ENCODE peak calls at places on chromosomes 6 and 20, in nine cellular contexts. One of them, this sample, is unnamed.

GRCh38 chr6:41678511-41679084 is 40.3 kb downstream of the MDFI start:
- DNase-seq in choroid plexus epithelial cell: no peak
- DNase-seq in sigmoid colon: no peak
- DNase-seq in upper lobe of right lung: no peak
- DNase-seq in activated CD8-positive, alpha-beta T cell treated with anti-CD3 and anti-CD28 coated beads for 36 hours: no peak
- DNase-seq in ascending aorta: no peak
- DNase-seq in nephron progenitor cell: no peak
- DNase-seq in foreskin fibroblast: no peak
- DNase-seq in mammary epithelial cell: no peak
- DNase-seq in this sample: no peak

GRCh38 chr6:170007468-170008240 is 256.2 kb downstream of the ERMARD start:
- DNase-seq in sigmoid colon: peak; percentile 46
- DNase-seq in ascending aorta: no peak
- DNase-seq in nephron progenitor cell: no peak
- DNase-seq in activated CD8-positive, alpha-beta T cell treated with anti-CD3 and anti-CD28 coated beads for 36 hours: no peak
- DNase-seq in foreskin fibroblast: no peak
- DNase-seq in choroid plexus epithelial cell: no peak
- DNase-seq in mammary epithelial cell: no peak
- DNase-seq in upper lobe of right lung: peak; percentile 40
- DNase-seq in this sample: no peak

GRCh38 chr6:64325093-64325492 is 689.5 kb downstream of the PHF3 start:
- DNase-seq in mammary epithelial cell: no peak
- DNase-seq in activated CD8-positive, alpha-beta T cell treated with anti-CD3 and anti-CD28 coated beads for 36 hours: no peak
- DNase-seq in foreskin fibroblast: no peak
- DNase-seq in choroid plexus epithelial cell: peak; percentile 13
- DNase-seq in nephron progenitor cell: no peak
- DNase-seq in upper lobe of right lung: no peak
- DNase-seq in ascending aorta: no peak
- DNase-seq in sigmoid colon: no peak
- DNase-seq in this sample: no peak

GRCh38 chr6:21354805-21355238 is 238.7 kb upstream of the SOX4 start:
- DNase-seq in activated CD8-positive, alpha-beta T cell treated with anti-CD3 and anti-CD28 coated beads for 36 hours: no peak
- DNase-seq in foreskin fibroblast: no peak
- DNase-seq in mammary epithelial cell: peak; percentile 12
- DNase-seq in choroid plexus epithelial cell: peak; percentile 68
- DNase-seq in nephron progenitor cell: no peak
- DNase-seq in ascending aorta: no peak
- DNase-seq in sigmoid colon: no peak
- DNase-seq in upper lobe of right lung: no peak
- DNase-seq in this sample: no peak

GRCh38 chr6:33279971-33280511 is 3.1 kb downstream of the B3GALT4 start:
- DNase-seq in foreskin fibroblast: peak; percentile 44
- DNase-seq in activated CD8-positive, alpha-beta T cell treated with anti-CD3 and anti-CD28 coated beads for 36 hours: no peak
- DNase-seq in ascending aorta: no peak
- DNase-seq in upper lobe of right lung: no peak
- DNase-seq in nephron progenitor cell: peak; percentile 58
- DNase-seq in mammary epithelial cell: peak; percentile 64
- DNase-seq in choroid plexus epithelial cell: peak; percentile 69
- DNase-seq in sigmoid colon: no peak
- DNase-seq in this sample: no peak

GRCh38 chr6:52649521-52649920 is 21.4 kb upstream of the TMEM14A start:
- DNase-seq in upper lobe of right lung: no peak
- DNase-seq in activated CD8-positive, alpha-beta T cell treated with anti-CD3 and anti-CD28 coated beads for 36 hours: no peak
- DNase-seq in choroid plexus epithelial cell: no peak
- DNase-seq in ascending aorta: no peak
- DNase-seq in mammary epithelial cell: no peak
- DNase-seq in nephron progenitor cell: no peak
- DNase-seq in sigmoid colon: no peak
- DNase-seq in foreskin fibroblast: no peak
- DNase-seq in this sample: no peak

GRCh38 chr6:30555428-30556005 is 772 bp downstream of the GNL1 start:
- DNase-seq in foreskin fibroblast: peak; percentile 21
- DNase-seq in sigmoid colon: peak; percentile 87
- DNase-seq in nephron progenitor cell: peak; percentile 64
- DNase-seq in ascending aorta: peak; percentile 80
- DNase-seq in mammary epithelial cell: peak; percentile 23
- DNase-seq in choroid plexus epithelial cell: peak; percentile 53
- DNase-seq in upper lobe of right lung: peak; percentile 76
- DNase-seq in activated CD8-positive, alpha-beta T cell treated with anti-CD3 and anti-CD28 coated beads for 36 hours: no peak
- DNase-seq in this sample: no peak

GRCh38 chr6:131101911-131102680 is 33.2 kb upstream of the AKAP7 start:
- DNase-seq in mammary epithelial cell: peak; percentile 32
- DNase-seq in sigmoid colon: no peak
- DNase-seq in nephron progenitor cell: no peak
- DNase-seq in ascending aorta: no peak
- DNase-seq in foreskin fibroblast: no peak
- DNase-seq in choroid plexus epithelial cell: peak; percentile 25
- DNase-seq in activated CD8-positive, alpha-beta T cell treated with anti-CD3 and anti-CD28 coated beads for 36 hours: no peak
- DNase-seq in upper lobe of right lung: no peak
- DNase-seq in this sample: no peak

GRCh38 chr6:77361018-77361417 is 102.3 kb downstream of the HTR1B start:
- DNase-seq in nephron progenitor cell: no peak
- DNase-seq in foreskin fibroblast: no peak
- DNase-seq in upper lobe of right lung: no peak
- DNase-seq in activated CD8-positive, alpha-beta T cell treated with anti-CD3 and anti-CD28 coated beads for 36 hours: no peak
- DNase-seq in ascending aorta: no peak
- DNase-seq in mammary epithelial cell: peak; percentile 3
- DNase-seq in sigmoid colon: no peak
- DNase-seq in choroid plexus epithelial cell: peak; percentile 5
- DNase-seq in this sample: no peak

GRCh38 chr20:47934761-47935160 is 149.5 kb upstream of the SULF2 start:
- DNase-seq in activated CD8-positive, alpha-beta T cell treated with anti-CD3 and anti-CD28 coated beads for 36 hours: no peak
- DNase-seq in choroid plexus epithelial cell: no peak
- DNase-seq in nephron progenitor cell: no peak
- DNase-seq in ascending aorta: no peak
- DNase-seq in mammary epithelial cell: peak; percentile 96
- DNase-seq in sigmoid colon: no peak
- DNase-seq in upper lobe of right lung: no peak
- DNase-seq in foreskin fibroblast: no peak
- DNase-seq in this sample: no peak

GRCh38 chr6:148451690-148452089 is 109.1 kb downstream of the SASH1 start:
- DNase-seq in ascending aorta: no peak
- DNase-seq in sigmoid colon: no peak
- DNase-seq in foreskin fibroblast: no peak
- DNase-seq in nephron progenitor cell: no peak
- DNase-seq in activated CD8-positive, alpha-beta T cell treated with anti-CD3 and anti-CD28 coated beads for 36 hours: peak; percentile 27
- DNase-seq in choroid plexus epithelial cell: peak; percentile 31
- DNase-seq in mammary epithelial cell: no peak
- DNase-seq in upper lobe of right lung: no peak
- DNase-seq in this sample: no peak

GRCh38 chr6:45661667-45662066 is 283.9 kb upstream of the SUPT3H start:
- DNase-seq in sigmoid colon: no peak
- DNase-seq in activated CD8-positive, alpha-beta T cell treated with anti-CD3 and anti-CD28 coated beads for 36 hours: no peak
- DNase-seq in foreskin fibroblast: peak; percentile 96
- DNase-seq in ascending aorta: no peak
- DNase-seq in nephron progenitor cell: no peak
- DNase-seq in mammary epithelial cell: no peak
- DNase-seq in upper lobe of right lung: no peak
- DNase-seq in choroid plexus epithelial cell: peak; percentile 87
- DNase-seq in this sample: no peak

GRCh38 chr6:142342986-142343385 is 41.2 kb downstream of the ADGRG6 start:
- DNase-seq in choroid plexus epithelial cell: no peak
- DNase-seq in nephron progenitor cell: no peak
- DNase-seq in ascending aorta: no peak
- DNase-seq in mammary epithelial cell: no peak
- DNase-seq in activated CD8-positive, alpha-beta T cell treated with anti-CD3 and anti-CD28 coated beads for 36 hours: no peak
- DNase-seq in upper lobe of right lung: no peak
- DNase-seq in foreskin fibroblast: no peak
- DNase-seq in sigmoid colon: no peak
- DNase-seq in this sample: no peak

GRCh38 chr20:52231230-52231746 is 39.7 kb upstream of the ZFP64 start:
- DNase-seq in ascending aorta: no peak
- DNase-seq in nephron progenitor cell: no peak
- DNase-seq in activated CD8-positive, alpha-beta T cell treated with anti-CD3 and anti-CD28 coated beads for 36 hours: no peak
- DNase-seq in choroid plexus epithelial cell: no peak
- DNase-seq in foreskin fibroblast: no peak
- DNase-seq in mammary epithelial cell: no peak
- DNase-seq in sigmoid colon: no peak
- DNase-seq in upper lobe of right lung: no peak
- DNase-seq in this sample: no peak

GRCh38 chr20:60087563-60088105 is 129.4 kb downstream of the CDH26 start:
- DNase-seq in ascending aorta: no peak
- DNase-seq in foreskin fibroblast: no peak
- DNase-seq in choroid plexus epithelial cell: peak; percentile 7
- DNase-seq in activated CD8-positive, alpha-beta T cell treated with anti-CD3 and anti-CD28 coated beads for 36 hours: no peak
- DNase-seq in upper lobe of right lung: no peak
- DNase-seq in nephron progenitor cell: no peak
- DNase-seq in mammary epithelial cell: no peak
- DNase-seq in sigmoid colon: no peak
- DNase-seq in this sample: no peak

GRCh38 chr6:163423696-163424095 is 9.2 kb downstream of the QKI start:
- DNase-seq in choroid plexus epithelial cell: no peak
- DNase-seq in nephron progenitor cell: no peak
- DNase-seq in ascending aorta: no peak
- DNase-seq in activated CD8-positive, alpha-beta T cell treated with anti-CD3 and anti-CD28 coated beads for 36 hours: no peak
- DNase-seq in foreskin fibroblast: no peak
- DNase-seq in mammary epithelial cell: no peak
- DNase-seq in sigmoid colon: no peak
- DNase-seq in upper lobe of right lung: no peak
- DNase-seq in this sample: no peak

GRCh38 chr20:46359233-46359751 is 47.1 kb downstream of the ELMO2 start:
- DNase-seq in sigmoid colon: no peak
- DNase-seq in nephron progenitor cell: no peak
- DNase-seq in ascending aorta: no peak
- DNase-seq in activated CD8-positive, alpha-beta T cell treated with anti-CD3 and anti-CD28 coated beads for 36 hours: no peak
- DNase-seq in foreskin fibroblast: no peak
- DNase-seq in upper lobe of right lung: no peak
- DNase-seq in mammary epithelial cell: no peak
- DNase-seq in choroid plexus epithelial cell: no peak
- DNase-seq in this sample: peak; percentile 77

GRCh38 chr20:25389858-25390537 is 637 bp downstream of the ABHD12 start:
- DNase-seq in nephron progenitor cell: peak; percentile 72
- DNase-seq in choroid plexus epithelial cell: no peak
- DNase-seq in activated CD8-positive, alpha-beta T cell treated with anti-CD3 and anti-CD28 coated beads for 36 hours: peak; percentile 46
- DNase-seq in ascending aorta: peak; percentile 66
- DNase-seq in upper lobe of right lung: peak; percentile 80
- DNase-seq in foreskin fibroblast: no peak
- DNase-seq in mammary epithelial cell: no peak
- DNase-seq in sigmoid colon: peak; percentile 70
- DNase-seq in this sample: peak; percentile 74

DNA sequence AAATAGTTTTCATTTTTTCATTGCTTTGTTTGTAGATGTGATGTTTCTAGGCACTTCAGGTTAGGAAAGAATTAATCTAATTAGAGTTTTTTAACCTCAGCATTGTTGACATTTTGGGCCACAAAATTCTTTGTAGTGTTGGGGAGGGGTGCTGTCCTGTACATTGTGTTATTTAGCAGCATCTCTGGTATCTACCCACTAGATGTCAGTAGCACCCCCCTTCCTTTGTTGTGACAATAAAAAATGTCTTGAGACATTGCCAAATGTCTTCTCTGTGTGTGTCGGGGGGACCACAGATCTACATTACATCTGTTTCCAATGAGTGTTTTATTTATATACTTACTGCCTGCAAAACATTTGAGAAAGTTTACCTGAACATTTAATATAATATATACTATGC is 45.6 kb downstream of the EYA4 start:
- DNase-seq in ascending aorta: no peak
- DNase-seq in upper lobe of right lung: no peak
- DNase-seq in nephron progenitor cell: no peak
- DNase-seq in activated CD8-positive, alpha-beta T cell treated with anti-CD3 and anti-CD28 coated beads for 36 hours: no peak
- DNase-seq in choroid plexus epithelial cell: peak; percentile 67
- DNase-seq in foreskin fibroblast: peak; percentile 4
- DNase-seq in sigmoid colon: no peak
- DNase-seq in mammary epithelial cell: no peak
- DNase-seq in this sample: peak; percentile 18
- TF ChIP-seq CTCF in ascending aorta: no peak
- TF ChIP-seq CTCF in upper lobe of right lung: peak; percentile 13
- TF ChIP-seq CTCF in nephron progenitor cell: peak; percentile 39
- TF ChIP-seq CTCF in activated CD8-positive, alpha-beta T cell treated with anti-CD3 and anti-CD28 coated beads for 36 hours: no peak
- TF ChIP-seq CTCF in choroid plexus epithelial cell: peak; percentile 75
- TF ChIP-seq CTCF in foreskin fibroblast: no peak
- TF ChIP-seq CTCF in sigmoid colon: no peak
- TF ChIP-seq CTCF in mammary epithelial cell: peak; percentile 51
- TF ChIP-seq CTCF in this sample: no peak

GRCh38 chr20:31568041-31568731 is 36.9 kb upstream of the ID1 start:
- DNase-seq in choroid plexus epithelial cell: peak; percentile 71
- DNase-seq in sigmoid colon: no peak
- DNase-seq in upper lobe of right lung: no peak
- DNase-seq in ascending aorta: no peak
- DNase-seq in activated CD8-positive, alpha-beta T cell treated with anti-CD3 and anti-CD28 coated beads for 36 hours: no peak
- DNase-seq in nephron progenitor cell: no peak
- DNase-seq in foreskin fibroblast: no peak
- DNase-seq in mammary epithelial cell: no peak
- DNase-seq in this sample: no peak
- TF ChIP-seq CTCF in choroid plexus epithelial cell: peak; percentile 35
- TF ChIP-seq CTCF in sigmoid colon: no peak
- TF ChIP-seq CTCF in upper lobe of right lung: no peak
- TF ChIP-seq CTCF in ascending aorta: no peak
- TF ChIP-seq CTCF in activated CD8-positive, alpha-beta T cell treated with anti-CD3 and anti-CD28 coated beads for 36 hours: no peak
- TF ChIP-seq CTCF in nephron progenitor cell: no peak
- TF ChIP-seq CTCF in foreskin fibroblast: no peak
- TF ChIP-seq CTCF in mammary epithelial cell: no peak
- TF ChIP-seq CTCF in this sample: no peak

GRCh38 chr20:2084703-2085102 is 16.9 kb upstream of the STK35 start:
- DNase-seq in mammary epithelial cell: peak; percentile 9
- DNase-seq in sigmoid colon: no peak
- DNase-seq in nephron progenitor cell: no peak
- DNase-seq in choroid plexus epithelial cell: no peak
- DNase-seq in ascending aorta: no peak
- DNase-seq in activated CD8-positive, alpha-beta T cell treated with anti-CD3 and anti-CD28 coated beads for 36 hours: no peak
- DNase-seq in foreskin fibroblast: peak; percentile 20
- DNase-seq in upper lobe of right lung: no peak
- DNase-seq in this sample: no peak

GRCh38 chr20:2088904-2089303 is 12.7 kb upstream of the STK35 start:
- DNase-seq in activated CD8-positive, alpha-beta T cell treated with anti-CD3 and anti-CD28 coated beads for 36 hours: no peak
- DNase-seq in mammary epithelial cell: no peak
- DNase-seq in nephron progenitor cell: no peak
- DNase-seq in sigmoid colon: no peak
- DNase-seq in choroid plexus epithelial cell: no peak
- DNase-seq in upper lobe of right lung: no peak
- DNase-seq in ascending aorta: no peak
- DNase-seq in foreskin fibroblast: no peak
- DNase-seq in this sample: no peak

GRCh38 chr20:2086980-2087377 is 14.6 kb upstream of the STK35 start:
- DNase-seq in ascending aorta: no peak
- DNase-seq in nephron progenitor cell: no peak
- DNase-seq in foreskin fibroblast: no peak
- DNase-seq in upper lobe of right lung: no peak
- DNase-seq in sigmoid colon: no peak
- DNase-seq in activated CD8-positive, alpha-beta T cell treated with anti-CD3 and anti-CD28 coated beads for 36 hours: no peak
- DNase-seq in mammary epithelial cell: no peak
- DNase-seq in choroid plexus epithelial cell: no peak
- DNase-seq in this sample: no peak

GRCh38 chr20:2089447-2089846 is 12.2 kb upstream of the STK35 start:
- DNase-seq in ascending aorta: no peak
- DNase-seq in sigmoid colon: no peak
- DNase-seq in nephron progenitor cell: no peak
- DNase-seq in upper lobe of right lung: no peak
- DNase-seq in mammary epithelial cell: no peak
- DNase-seq in foreskin fibroblast: no peak
- DNase-seq in choroid plexus epithelial cell: no peak
- DNase-seq in activated CD8-positive, alpha-beta T cell treated with anti-CD3 and anti-CD28 coated beads for 36 hours: no peak
- DNase-seq in this sample: no peak

GRCh38 chr20:2086177-2086979 is 15.2 kb upstream of the STK35 start:
- DNase-seq in activated CD8-positive, alpha-beta T cell treated with anti-CD3 and anti-CD28 coated beads for 36 hours: no peak
- DNase-seq in upper lobe of right lung: no peak
- DNase-seq in nephron progenitor cell: no peak
- DNase-seq in ascending aorta: no peak
- DNase-seq in choroid plexus epithelial cell: peak; percentile 21
- DNase-seq in sigmoid colon: no peak
- DNase-seq in foreskin fibroblast: no peak
- DNase-seq in mammary epithelial cell: no peak
- DNase-seq in this sample: no peak
- TF ChIP-seq CTCF in activated CD8-positive, alpha-beta T cell treated with anti-CD3 and anti-CD28 coated beads for 36 hours: no peak
- TF ChIP-seq CTCF in upper lobe of right lung: no peak
- TF ChIP-seq CTCF in nephron progenitor cell: no peak
- TF ChIP-seq CTCF in ascending aorta: no peak
- TF ChIP-seq CTCF in choroid plexus epithelial cell: peak; percentile 49
- TF ChIP-seq CTCF in sigmoid colon: peak; percentile 2
- TF ChIP-seq CTCF in foreskin fibroblast: peak; percentile 37
- TF ChIP-seq CTCF in mammary epithelial cell: peak; percentile 13
- TF ChIP-seq CTCF in this sample: no peak

GRCh38 chr6:69311888-69312287 is 484.9 kb downstream of the LMBRD1 start:
- DNase-seq in nephron progenitor cell: no peak
- DNase-seq in foreskin fibroblast: no peak
- DNase-seq in ascending aorta: no peak
- DNase-seq in sigmoid colon: no peak
- DNase-seq in mammary epithelial cell: no peak
- DNase-seq in choroid plexus epithelial cell: no peak
- DNase-seq in activated CD8-positive, alpha-beta T cell treated with anti-CD3 and anti-CD28 coated beads for 36 hours: no peak
- DNase-seq in upper lobe of right lung: no peak
- DNase-seq in this sample: no peak
- TF ChIP-seq CTCF in nephron progenitor cell: no peak
- TF ChIP-seq CTCF in foreskin fibroblast: no peak
- TF ChIP-seq CTCF in ascending aorta: no peak
- TF ChIP-seq CTCF in sigmoid colon: no peak
- TF ChIP-seq CTCF in mammary epithelial cell: no peak
- TF ChIP-seq CTCF in choroid plexus epithelial cell: no peak
- TF ChIP-seq CTCF in activated CD8-positive, alpha-beta T cell treated with anti-CD3 and anti-CD28 coated beads for 36 hours: no peak
- TF ChIP-seq CTCF in upper lobe of right lung: no peak
- TF ChIP-seq CTCF in this sample: no peak